ENCODE peak calls at places on chromosomes 11 and 22, in eight cellular contexts. P is fibroblast of lung, O is body of pancreas, C is sigmoid colon, T is lower lobe of right lung, L is mammary epithelial cell, B is gastrocnemius medialis, Q is right atrium auricular region. E is an unnamed sample.

GRCh38 chr11:19756675-19757475 is 44.2 kb downstream of the NAV2 start:
- DNase-seq in P (peak; percentile 68), O (no peak), C (peak; percentile 77), T (no peak), L (no peak), B (no peak), Q (no peak), E (no peak)

GRCh38 chr22:17772249-17772962 is 1.9 kb downstream of the BID start:
- DNase-seq in P (peak; percentile 44), O (no peak), C (peak; percentile 60), T (no peak), L (no peak), B (no peak), Q (no peak), E (peak; percentile 58)

GRCh38 chr22:38350444-38351359 is 33.5 kb upstream of the CSNK1E start:
- DNase-seq in P (no peak), O (no peak), C (peak; percentile 40), T (no peak), L (no peak), B (no peak), Q (peak; percentile 40), E (no peak)

GRCh38 chr22:34055525-34056200 is 135.4 kb upstream of the LARGE1 start:
- DNase-seq in P (no peak), O (no peak), C (no peak), T (no peak), L (peak; percentile 60), B (no peak), Q (no peak), E (no peak)

GRCh38 chr11:2122222-2122906 is 16.8 kb downstream of the IGF2 start:
- DNase-seq in P (peak; percentile 62), O (no peak), C (no peak), T (no peak), L (peak; percentile 61), B (no peak), Q (no peak), E (peak; percentile 93)

GRCh38 chr11:10302744-10303557 is 1.9 kb upstream of the ADM start:
- DNase-seq in P (peak; percentile 41), O (peak; percentile 84), C (peak; percentile 96), T (peak; percentile 94), L (peak; percentile 67), B (peak; percentile 77), Q (peak; percentile 87), E (peak; percentile 86)

GRCh38 chr11:47593934-47594855 is at the start of gene C1QTNF4:
- DNase-seq in P (no peak), O (no peak), C (no peak), T (no peak), L (no peak), B (no peak), Q (no peak), E (peak; percentile 39)

GRCh38 chr22:37121887-37122591 is 12.5 kb upstream of the TMPRSS6 start:
- DNase-seq in P (peak; percentile 50), O (no peak), C (no peak), T (no peak), L (peak; percentile 84), B (no peak), Q (no peak), E (peak; percentile 7)

GRCh38 chr22:42692239-42693054 is 28.2 kb downstream of the A4GALT start:
- DNase-seq in P (no peak), O (no peak), C (no peak), T (no peak), L (no peak), B (no peak), Q (no peak), E (no peak)

GRCh38 chr11:125250316-125250870 is 85.8 kb downstream of the PKNOX2 start:
- DNase-seq in P (no peak), O (no peak), C (no peak), T (no peak), L (no peak), B (no peak), Q (no peak), E (no peak)

GRCh38 chr11:16809901-16810668 is 71.6 kb downstream of the C11orf58 start:
- DNase-seq in P (peak; percentile 53), O (peak; percentile 25), C (peak; percentile 75), T (no peak), L (peak; percentile 63), B (no peak), Q (peak; percentile 69), E (peak; percentile 60)

GRCh38 chr11:92948116-92948515 is 21.3 kb upstream of the MTNR1B start:
- DNase-seq in P (no peak), O (peak; percentile 43), C (no peak), T (no peak), L (no peak), B (no peak), Q (no peak), E (no peak)

DNA sequence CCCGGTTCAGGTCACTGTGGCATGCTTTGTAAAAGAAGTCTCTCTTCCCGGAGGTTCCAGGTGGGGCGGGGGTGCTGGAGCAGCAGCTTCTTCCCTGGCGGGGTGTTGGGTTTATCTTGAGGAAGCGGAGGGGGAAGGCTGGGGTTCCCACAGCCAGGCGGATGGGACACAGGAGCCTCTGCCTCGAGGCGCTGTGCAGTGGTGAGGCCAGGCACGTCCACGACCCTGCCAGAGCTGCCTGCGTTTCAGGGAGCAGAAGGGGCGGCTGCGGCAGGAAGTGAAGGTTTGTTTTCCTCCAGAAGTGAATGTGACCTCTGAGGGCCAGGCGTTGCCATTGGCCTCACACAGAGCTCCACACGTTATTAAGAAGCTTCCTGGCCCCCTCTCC is 20.1 kb upstream of the ADORA2A start:
- DNase-seq in P (no peak), O (no peak), C (no peak), T (no peak), L (no peak), B (no peak), Q (no peak), E (no peak)
- H3K4me1 ChIP-seq in P (peaks cover 24% of the 10 kb centered on the region), O (peaks cover 8% of the 10 kb centered on the region), C (peaks cover 31% of the 10 kb centered on the region), T (peaks cover 55% of the 10 kb centered on the region), L (peaks cover 26% of the 10 kb centered on the region), B (peaks cover 47% of the 10 kb centered on the region), Q (no peaks in the 10 kb centered on the region), E (peaks cover 23% of the 10 kb centered on the region)

GRCh38 chr11:65278351-65278750 is 16.6 kb downstream of the POLA2 start:
- DNase-seq in P (peak; percentile 68), O (no peak), C (no peak), T (no peak), L (no peak), B (no peak), Q (no peak), E (peak; percentile 40)
- H3K4me1 ChIP-seq in P (peaks cover 18% of the 10 kb centered on the region), O (peaks cover 55% of the 10 kb centered on the region), C (peaks cover 38% of the 10 kb centered on the region), T (peaks cover 33% of the 10 kb centered on the region), L (peaks cover 45% of the 10 kb centered on the region), B (peaks cover 5% of the 10 kb centered on the region), Q (no peaks in the 10 kb centered on the region), E (peaks cover 43% of the 10 kb centered on the region)

GRCh38 chr11:35486934-35487333 is 38.5 kb downstream of the PAMR1 start:
- DNase-seq in P (no peak), O (peak; percentile 21), C (no peak), T (no peak), L (no peak), B (no peak), Q (no peak), E (no peak)
- H3K4me1 ChIP-seq in P (peaks cover 24% of the 10 kb centered on the region), O (peaks cover 22% of the 10 kb centered on the region), C (peaks cover 16% of the 10 kb centered on the region), T (no peaks in the 10 kb centered on the region), L (no peaks in the 10 kb centered on the region), B (no peaks in the 10 kb centered on the region), Q (no peaks in the 10 kb centered on the region), E (peaks cover 38% of the 10 kb centered on the region)

DNA sequence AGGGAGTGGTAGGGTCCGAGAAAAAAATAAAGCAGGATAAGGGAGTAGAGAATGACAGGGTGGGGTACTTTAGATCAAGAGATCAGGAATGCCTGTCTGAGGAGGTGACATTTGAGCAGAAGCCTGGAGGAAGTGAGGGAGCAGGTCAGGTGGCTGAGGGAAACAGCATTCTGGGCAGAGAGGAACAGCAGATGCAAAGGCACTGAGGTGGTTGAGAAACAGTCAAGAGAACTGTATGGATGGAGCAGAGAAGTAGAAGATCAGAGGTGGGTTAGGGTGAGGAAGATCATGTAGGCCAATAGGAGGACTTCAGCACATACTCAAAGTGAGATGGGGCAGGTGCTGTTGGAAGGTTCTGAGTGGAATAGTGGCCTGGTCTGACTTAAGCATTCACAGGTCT is 8.3 kb downstream of the ARHGEF17 start:
- DNase-seq in P (no peak), O (no peak), C (no peak), T (no peak), L (no peak), B (no peak), Q (no peak), E (no peak)
- H3K4me1 ChIP-seq in P (peaks cover 55% of the 10 kb centered on the region), O (peaks cover 44% of the 10 kb centered on the region), C (peaks cover 100% of the 10 kb centered on the region), T (peaks cover 93% of the 10 kb centered on the region), L (peaks cover 44% of the 10 kb centered on the region), B (peaks cover 8% of the 10 kb centered on the region), Q (no peaks in the 10 kb centered on the region), E (peaks cover 82% of the 10 kb centered on the region)

GRCh38 chr11:69387409-69387885 is 93.5 kb downstream of the MYEOV start:
- DNase-seq in P (no peak), O (no peak), C (no peak), T (no peak), L (peak; percentile 48), B (no peak), Q (no peak), E (no peak)
- H3K4me1 ChIP-seq in P (no peaks in the 10 kb centered on the region), O (no peaks in the 10 kb centered on the region), C (no peaks in the 10 kb centered on the region), T (no peaks in the 10 kb centered on the region), L (no peaks in the 10 kb centered on the region), B (no peaks in the 10 kb centered on the region), Q (no peaks in the 10 kb centered on the region), E (no peaks in the 10 kb centered on the region)

DNA sequence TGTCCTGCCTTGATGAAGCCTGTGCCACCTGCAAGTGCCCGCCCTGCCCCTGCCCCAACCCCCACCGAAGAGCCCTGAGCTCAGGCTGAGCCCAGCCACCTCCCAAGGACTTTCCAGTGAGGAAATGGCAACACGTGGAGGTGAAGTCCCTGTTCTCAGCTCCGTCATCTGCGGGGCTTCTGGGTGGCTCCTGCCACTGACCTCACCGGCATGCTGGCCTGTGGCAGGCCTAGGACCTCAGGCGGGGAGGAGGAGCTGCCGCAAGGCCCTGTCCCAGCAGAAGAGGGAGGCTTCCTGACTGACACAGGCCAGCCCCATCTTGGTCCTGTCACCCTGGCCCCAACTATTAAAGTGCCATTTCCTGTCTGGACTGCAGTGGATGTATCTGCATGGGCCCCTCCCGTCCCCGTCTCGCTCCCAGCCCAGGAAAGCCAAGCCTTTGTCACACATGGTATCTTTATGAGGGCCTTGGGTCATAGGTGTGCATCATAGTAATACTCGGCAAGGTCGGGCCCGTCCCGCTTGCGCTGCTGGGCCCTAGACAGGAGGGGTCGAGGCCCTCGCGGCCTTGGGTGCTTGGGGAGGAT is 882 bp downstream of the FREY1 start:
- DNase-seq in P (no peak), O (peak; percentile 91), C (no peak), T (no peak), L (no peak), B (no peak), Q (no peak), E (no peak)
- H3K4me1 ChIP-seq in P (no peaks in the 10 kb centered on the region), O (peaks cover 68% of the 10 kb centered on the region), C (peaks cover 4% of the 10 kb centered on the region), T (no peaks in the 10 kb centered on the region), L (no peaks in the 10 kb centered on the region), B (no peaks in the 10 kb centered on the region), Q (no peaks in the 10 kb centered on the region), E (peaks cover 10% of the 10 kb centered on the region)

GRCh38 chr22:30873086-30873650 is 95.4 kb downstream of the MORC2 start:
- DNase-seq in P (no peak), O (no peak), C (no peak), T (peak; percentile 13), L (no peak), B (no peak), Q (no peak), E (no peak)
- H3K4me1 ChIP-seq in P (no peaks in the 10 kb centered on the region), O (no peaks in the 10 kb centered on the region), C (no peaks in the 10 kb centered on the region), T (no peaks in the 10 kb centered on the region), L (peaks cover 11% of the 10 kb centered on the region), B (peaks cover 21% of the 10 kb centered on the region), Q (no peaks in the 10 kb centered on the region), E (peaks cover 14% of the 10 kb centered on the region)

DNA sequence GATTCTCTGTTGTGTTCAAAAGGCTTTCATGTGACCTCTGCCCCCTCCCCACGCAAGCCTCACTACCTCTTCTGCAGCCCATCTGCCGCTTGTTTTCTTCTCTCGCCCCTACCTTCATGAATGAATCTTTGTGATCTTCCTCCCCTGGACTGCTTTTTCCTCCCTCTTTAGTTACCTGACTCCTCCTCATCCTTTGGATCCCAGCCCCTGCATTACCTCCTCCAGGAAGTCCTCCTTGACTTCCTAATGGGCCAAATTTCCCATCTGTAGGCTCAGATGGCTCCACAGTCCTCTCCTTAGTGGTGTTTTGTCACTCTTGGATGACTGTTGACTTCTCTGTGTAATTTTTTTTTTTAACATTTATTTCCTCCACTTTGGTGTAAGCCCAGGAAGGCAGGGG is 10.9 kb downstream of the TSPAN18 start:
- DNase-seq in P (no peak), O (no peak), C (peak; percentile 20), T (no peak), L (no peak), B (no peak), Q (no peak), E (no peak)
- H3K4me1 ChIP-seq in P (no peaks in the 10 kb centered on the region), O (no peaks in the 10 kb centered on the region), C (peaks cover 78% of the 10 kb centered on the region), T (peaks cover 7% of the 10 kb centered on the region), L (no peaks in the 10 kb centered on the region), B (peaks cover 6% of the 10 kb centered on the region), Q (no peaks in the 10 kb centered on the region), E (no peaks in the 10 kb centered on the region)